ENCODE peak calls at places on chromosomes 2 and 18, in nine cellular contexts. One of them, this sample, is unnamed.

GRCh38 chr2:46813046-46813445 is 102.6 kb downstream of the MCFD2 start:
- DNase-seq in IMR-90: peak
- DNase-seq in PC-3: no peak
- DNase-seq in sigmoid colon: peak
- DNase-seq in testis: peak
- DNase-seq in nephron progenitor cell: no peak
- DNase-seq in GM13976: no peak
- DNase-seq in ovary: peak
- DNase-seq in pancreas: no peak
- DNase-seq in this sample: no peak

GRCh38 chr2:83471708-83472107 is 987.4 kb downstream of the SUCLG1 start:
- DNase-seq in IMR-90: no peak
- DNase-seq in PC-3: no peak
- DNase-seq in sigmoid colon: no peak
- DNase-seq in testis: no peak
- DNase-seq in nephron progenitor cell: no peak
- DNase-seq in GM13976: no peak
- DNase-seq in ovary: no peak
- DNase-seq in pancreas: no peak
- DNase-seq in this sample: no peak

GRCh38 chr2:147483293-147483669 is 361.5 kb upstream of the ACVR2A start:
- DNase-seq in IMR-90: no peak
- DNase-seq in PC-3: no peak
- DNase-seq in sigmoid colon: no peak
- DNase-seq in testis: no peak
- DNase-seq in nephron progenitor cell: no peak
- DNase-seq in GM13976: no peak
- DNase-seq in ovary: no peak
- DNase-seq in pancreas: no peak
- DNase-seq in this sample: no peak

GRCh38 chr2:70939847-70940580 is 4.3 kb downstream of the ATP6V1B1 start:
- DNase-seq in IMR-90: no peak
- DNase-seq in PC-3: no peak
- DNase-seq in sigmoid colon: peak
- DNase-seq in testis: no peak
- DNase-seq in nephron progenitor cell: no peak
- DNase-seq in GM13976: no peak
- DNase-seq in ovary: no peak
- DNase-seq in pancreas: no peak
- DNase-seq in this sample: peak

GRCh38 chr2:21181957-21182356 is 58.2 kb downstream of the TDRD15 start:
- DNase-seq in IMR-90: no peak
- DNase-seq in PC-3: no peak
- DNase-seq in sigmoid colon: no peak
- DNase-seq in testis: no peak
- DNase-seq in nephron progenitor cell: no peak
- DNase-seq in GM13976: no peak
- DNase-seq in ovary: no peak
- DNase-seq in pancreas: no peak
- DNase-seq in this sample: no peak

GRCh38 chr2:211899871-211900482 is 638.6 kb downstream of the ERBB4 start:
- DNase-seq in IMR-90: no peak
- DNase-seq in PC-3: no peak
- DNase-seq in sigmoid colon: no peak
- DNase-seq in testis: no peak
- DNase-seq in nephron progenitor cell: no peak
- DNase-seq in GM13976: no peak
- DNase-seq in ovary: no peak
- DNase-seq in pancreas: no peak
- DNase-seq in this sample: no peak

GRCh38 chr18:28984731-28985130 is 807.8 kb upstream of the CDH2 start:
- DNase-seq in IMR-90: peak
- DNase-seq in PC-3: peak
- DNase-seq in sigmoid colon: no peak
- DNase-seq in testis: no peak
- DNase-seq in nephron progenitor cell: no peak
- DNase-seq in GM13976: no peak
- DNase-seq in ovary: no peak
- DNase-seq in pancreas: no peak
- DNase-seq in this sample: no peak

GRCh38 chr2:193556766-193557470 is 1362.2 kb upstream of the TMEFF2 start:
- DNase-seq in IMR-90: no peak
- DNase-seq in PC-3: peak
- DNase-seq in sigmoid colon: no peak
- DNase-seq in testis: no peak
- DNase-seq in nephron progenitor cell: no peak
- DNase-seq in GM13976: no peak
- DNase-seq in ovary: no peak
- DNase-seq in pancreas: no peak
- DNase-seq in this sample: no peak

GRCh38 chr18:28411806-28412205 is 234.9 kb upstream of the CDH2 start:
- DNase-seq in IMR-90: no peak
- DNase-seq in PC-3: no peak
- DNase-seq in sigmoid colon: no peak
- DNase-seq in testis: no peak
- DNase-seq in nephron progenitor cell: no peak
- DNase-seq in GM13976: no peak
- DNase-seq in ovary: no peak
- DNase-seq in pancreas: no peak
- DNase-seq in this sample: no peak

GRCh38 chr2:236025892-236026291 is 142.3 kb downstream of the GBX2 start:
- DNase-seq in IMR-90: no peak
- DNase-seq in PC-3: no peak
- DNase-seq in sigmoid colon: no peak
- DNase-seq in testis: no peak
- DNase-seq in nephron progenitor cell: no peak
- DNase-seq in GM13976: no peak
- DNase-seq in ovary: no peak
- DNase-seq in pancreas: no peak
- DNase-seq in this sample: no peak

GRCh38 chr2:100750143-100750542 is 69.8 kb upstream of the NPAS2 start:
- DNase-seq in IMR-90: no peak
- DNase-seq in PC-3: no peak
- DNase-seq in sigmoid colon: no peak
- DNase-seq in testis: no peak
- DNase-seq in nephron progenitor cell: no peak
- DNase-seq in GM13976: no peak
- DNase-seq in ovary: no peak
- DNase-seq in pancreas: no peak
- DNase-seq in this sample: no peak

GRCh38 chr18:49238433-49239042 is 221.9 kb downstream of the DYM start:
- DNase-seq in IMR-90: peak
- DNase-seq in PC-3: peak
- DNase-seq in sigmoid colon: no peak
- DNase-seq in testis: no peak
- DNase-seq in nephron progenitor cell: peak
- DNase-seq in GM13976: peak
- DNase-seq in ovary: no peak
- DNase-seq in pancreas: no peak
- DNase-seq in this sample: peak

GRCh38 chr18:58618822-58619553 is 9.9 kb downstream of the ALPK2 start:
- DNase-seq in IMR-90: peak
- DNase-seq in PC-3: no peak
- DNase-seq in sigmoid colon: no peak
- DNase-seq in testis: no peak
- DNase-seq in nephron progenitor cell: no peak
- DNase-seq in GM13976: no peak
- DNase-seq in ovary: no peak
- DNase-seq in pancreas: no peak
- DNase-seq in this sample: no peak

GRCh38 chr18:6482198-6482977 is 67.7 kb upstream of the L3MBTL4 start:
- DNase-seq in IMR-90: peak
- DNase-seq in PC-3: peak
- DNase-seq in sigmoid colon: peak
- DNase-seq in testis: peak
- DNase-seq in nephron progenitor cell: peak
- DNase-seq in GM13976: peak
- DNase-seq in ovary: peak
- DNase-seq in pancreas: peak
- DNase-seq in this sample: peak

GRCh38 chr18:36284671-36285295 is 12.7 kb upstream of the FHOD3 start:
- DNase-seq in IMR-90: peak
- DNase-seq in PC-3: peak
- DNase-seq in sigmoid colon: no peak
- DNase-seq in testis: peak
- DNase-seq in nephron progenitor cell: peak
- DNase-seq in GM13976: peak
- DNase-seq in ovary: no peak
- DNase-seq in pancreas: no peak
- DNase-seq in this sample: peak

GRCh38 chr2:133255363-133255762 is 312.9 kb downstream of the NCKAP5 start:
- DNase-seq in IMR-90: no peak
- DNase-seq in PC-3: no peak
- DNase-seq in sigmoid colon: no peak
- DNase-seq in testis: no peak
- DNase-seq in nephron progenitor cell: no peak
- DNase-seq in GM13976: no peak
- DNase-seq in ovary: no peak
- DNase-seq in pancreas: no peak
- DNase-seq in this sample: no peak

GRCh38 chr2:233373316-233373715 is 19.0 kb downstream of the DGKD start:
- DNase-seq in IMR-90: peak
- DNase-seq in PC-3: no peak
- DNase-seq in sigmoid colon: no peak
- DNase-seq in testis: no peak
- DNase-seq in nephron progenitor cell: no peak
- DNase-seq in GM13976: no peak
- DNase-seq in ovary: no peak
- DNase-seq in pancreas: no peak
- DNase-seq in this sample: no peak
- TF ChIP-seq CTCF in IMR-90: no peak
- TF ChIP-seq CTCF in PC-3: no peak
- TF ChIP-seq CTCF in sigmoid colon: no peak
- TF ChIP-seq CTCF in testis: no peak
- TF ChIP-seq CTCF in nephron progenitor cell: no peak
- TF ChIP-seq CTCF in GM13976: no peak
- TF ChIP-seq CTCF in ovary: no peak
- TF ChIP-seq CTCF in pancreas: no peak
- TF ChIP-seq CTCF in this sample: no peak

GRCh38 chr2:179193759-179194394 is 70.8 kb downstream of the SESTD1 start:
- DNase-seq in IMR-90: no peak
- DNase-seq in PC-3: no peak
- DNase-seq in sigmoid colon: no peak
- DNase-seq in testis: no peak
- DNase-seq in nephron progenitor cell: no peak
- DNase-seq in GM13976: no peak
- DNase-seq in ovary: no peak
- DNase-seq in pancreas: no peak
- DNase-seq in this sample: no peak
- TF ChIP-seq CTCF in IMR-90: no peak
- TF ChIP-seq CTCF in PC-3: peak
- TF ChIP-seq CTCF in sigmoid colon: no peak
- TF ChIP-seq CTCF in testis: no peak
- TF ChIP-seq CTCF in nephron progenitor cell: no peak
- TF ChIP-seq CTCF in GM13976: no peak
- TF ChIP-seq CTCF in ovary: no peak
- TF ChIP-seq CTCF in pancreas: no peak
- TF ChIP-seq CTCF in this sample: no peak

GRCh38 chr18:63676526-63676925 is 14.8 kb upstream of the SERPINB3 start:
- DNase-seq in IMR-90: no peak
- DNase-seq in PC-3: peak
- DNase-seq in sigmoid colon: no peak
- DNase-seq in testis: peak
- DNase-seq in nephron progenitor cell: peak
- DNase-seq in GM13976: no peak
- DNase-seq in ovary: no peak
- DNase-seq in pancreas: no peak
- DNase-seq in this sample: peak
- TF ChIP-seq CTCF in IMR-90: no peak
- TF ChIP-seq CTCF in PC-3: peak
- TF ChIP-seq CTCF in sigmoid colon: no peak
- TF ChIP-seq CTCF in testis: no peak
- TF ChIP-seq CTCF in nephron progenitor cell: peak
- TF ChIP-seq CTCF in GM13976: peak
- TF ChIP-seq CTCF in ovary: no peak
- TF ChIP-seq CTCF in pancreas: no peak
- TF ChIP-seq CTCF in this sample: peak

GRCh38 chr2:62723253-62723652 is 17.7 kb downstream of the EHBP1 start:
- DNase-seq in IMR-90: no peak
- DNase-seq in PC-3: no peak
- DNase-seq in sigmoid colon: no peak
- DNase-seq in testis: no peak
- DNase-seq in nephron progenitor cell: no peak
- DNase-seq in GM13976: no peak
- DNase-seq in ovary: no peak
- DNase-seq in pancreas: no peak
- DNase-seq in this sample: no peak

GRCh38 chr2:62725712-62726055 is 20.2 kb downstream of the EHBP1 start:
- DNase-seq in IMR-90: no peak
- DNase-seq in PC-3: no peak
- DNase-seq in sigmoid colon: no peak
- DNase-seq in testis: no peak
- DNase-seq in nephron progenitor cell: no peak
- DNase-seq in GM13976: no peak
- DNase-seq in ovary: no peak
- DNase-seq in pancreas: no peak
- DNase-seq in this sample: no peak

GRCh38 chr2:62727259-62727867 is 21.9 kb downstream of the EHBP1 start:
- DNase-seq in IMR-90: no peak
- DNase-seq in PC-3: no peak
- DNase-seq in sigmoid colon: no peak
- DNase-seq in testis: no peak
- DNase-seq in nephron progenitor cell: no peak
- DNase-seq in GM13976: no peak
- DNase-seq in ovary: no peak
- DNase-seq in pancreas: no peak
- DNase-seq in this sample: no peak

GRCh38 chr2:62724106-62724505 is 18.6 kb downstream of the EHBP1 start:
- DNase-seq in IMR-90: peak
- DNase-seq in PC-3: no peak
- DNase-seq in sigmoid colon: no peak
- DNase-seq in testis: no peak
- DNase-seq in nephron progenitor cell: no peak
- DNase-seq in GM13976: no peak
- DNase-seq in ovary: no peak
- DNase-seq in pancreas: no peak
- DNase-seq in this sample: no peak

DNA sequence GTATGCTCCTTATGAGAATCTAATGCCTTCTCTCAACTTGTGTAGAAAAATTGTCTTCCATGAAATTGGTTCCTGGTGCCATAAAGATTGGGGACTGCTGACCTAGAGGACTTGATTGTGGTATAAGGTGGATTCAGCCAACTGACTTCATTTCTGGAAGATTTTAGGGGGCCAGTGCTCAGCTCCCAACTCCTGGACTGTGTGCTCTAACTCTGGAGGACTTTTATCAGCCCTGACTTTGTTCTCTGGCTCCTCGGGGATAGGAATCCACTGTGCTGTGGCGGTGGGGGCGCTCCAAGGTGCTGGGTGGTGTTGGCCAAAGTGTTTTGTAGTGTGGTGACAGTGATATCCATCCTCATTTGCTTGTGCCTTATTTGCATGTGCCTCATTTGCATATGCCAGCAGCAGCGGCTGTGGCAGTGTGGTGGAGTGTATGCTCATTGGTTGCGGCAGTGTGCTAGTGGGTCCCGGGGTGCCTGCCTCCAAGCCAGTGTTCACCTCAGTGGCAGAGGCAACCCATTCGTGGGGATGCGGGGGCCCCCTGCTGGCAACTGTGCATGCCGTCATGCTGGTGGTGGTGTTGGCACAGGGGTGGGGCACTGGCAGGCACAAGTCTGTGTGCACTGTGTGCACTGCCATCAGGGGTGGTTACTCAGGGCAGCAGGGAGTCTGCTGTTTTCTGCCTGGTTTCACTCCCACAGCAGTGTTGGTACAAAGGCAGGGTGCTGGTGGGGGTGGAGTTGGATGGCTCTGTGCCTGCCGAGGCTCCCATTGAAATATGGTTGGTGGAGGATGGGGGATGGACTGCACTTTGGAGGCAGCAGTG is 19.6 kb downstream of the EHBP1 start:
- DNase-seq in IMR-90: no peak
- DNase-seq in PC-3: peak
- DNase-seq in sigmoid colon: peak
- DNase-seq in testis: peak
- DNase-seq in nephron progenitor cell: peak
- DNase-seq in GM13976: no peak
- DNase-seq in ovary: no peak
- DNase-seq in pancreas: peak
- DNase-seq in this sample: peak
- TF ChIP-seq CTCF in IMR-90: peak
- TF ChIP-seq CTCF in PC-3: peak
- TF ChIP-seq CTCF in sigmoid colon: no peak
- TF ChIP-seq CTCF in testis: no peak
- TF ChIP-seq CTCF in nephron progenitor cell: no peak
- TF ChIP-seq CTCF in GM13976: peak
- TF ChIP-seq CTCF in ovary: no peak
- TF ChIP-seq CTCF in pancreas: no peak
- TF ChIP-seq CTCF in this sample: peak

This sample was measured in endothelial cell.